ENCODE peak calls at places on chromosomes 12 and 14, in ten cellular contexts. One of them, this sample, is unnamed.

GRCh38 chr12:51959211-51959610 is 7.7 kb downstream of the ACVR1B start:
- DNase-seq in HCT116: no peak
- DNase-seq in Calu3: no peak
- DNase-seq in cardiac muscle cell: peak; percentile 53
- DNase-seq in heart right ventricle: no peak
- DNase-seq in choroid plexus epithelial cell: peak; percentile 54
- DNase-seq in neural crest cell: no peak
- DNase-seq in GM10248: no peak
- DNase-seq in gastrocnemius medialis: peak; percentile 33
- DNase-seq in mammary epithelial cell: no peak
- DNase-seq in this sample: no peak

GRCh38 chr14:62002636-62003035 is 240.4 kb downstream of the SNAPC1 start:
- DNase-seq in neural crest cell: no peak
- DNase-seq in choroid plexus epithelial cell: peak; percentile 4
- DNase-seq in HCT116: no peak
- DNase-seq in cardiac muscle cell: no peak
- DNase-seq in heart right ventricle: no peak
- DNase-seq in gastrocnemius medialis: no peak
- DNase-seq in Calu3: no peak
- DNase-seq in mammary epithelial cell: peak; percentile 86
- DNase-seq in GM10248: no peak
- DNase-seq in this sample: no peak

GRCh38 chr12:96774501-96775256 is 132.4 kb upstream of the NEDD1 start:
- DNase-seq in cardiac muscle cell: no peak
- DNase-seq in neural crest cell: no peak
- DNase-seq in Calu3: no peak
- DNase-seq in gastrocnemius medialis: no peak
- DNase-seq in mammary epithelial cell: no peak
- DNase-seq in HCT116: no peak
- DNase-seq in choroid plexus epithelial cell: no peak
- DNase-seq in GM10248: no peak
- DNase-seq in heart right ventricle: no peak
- DNase-seq in this sample: no peak

GRCh38 chr12:132743831-132744230 is 17.8 kb downstream of the ANKLE2 start:
- DNase-seq in cardiac muscle cell: no peak
- DNase-seq in heart right ventricle: no peak
- DNase-seq in Calu3: no peak
- DNase-seq in gastrocnemius medialis: no peak
- DNase-seq in GM10248: no peak
- DNase-seq in choroid plexus epithelial cell: no peak
- DNase-seq in HCT116: no peak
- DNase-seq in neural crest cell: no peak
- DNase-seq in mammary epithelial cell: no peak
- DNase-seq in this sample: no peak

GRCh38 chr12:122147514-122148290 is 26.3 kb downstream of the IL31 start:
- DNase-seq in Calu3: no peak
- DNase-seq in gastrocnemius medialis: no peak
- DNase-seq in GM10248: no peak
- DNase-seq in cardiac muscle cell: no peak
- DNase-seq in choroid plexus epithelial cell: no peak
- DNase-seq in neural crest cell: no peak
- DNase-seq in HCT116: no peak
- DNase-seq in heart right ventricle: no peak
- DNase-seq in mammary epithelial cell: no peak
- DNase-seq in this sample: no peak

GRCh38 chr12:63132201-63132600 is 18.8 kb downstream of the AVPR1A start:
- DNase-seq in neural crest cell: no peak
- DNase-seq in gastrocnemius medialis: no peak
- DNase-seq in choroid plexus epithelial cell: no peak
- DNase-seq in mammary epithelial cell: no peak
- DNase-seq in Calu3: no peak
- DNase-seq in HCT116: no peak
- DNase-seq in heart right ventricle: no peak
- DNase-seq in GM10248: no peak
- DNase-seq in cardiac muscle cell: no peak
- DNase-seq in this sample: no peak

GRCh38 chr12:124730455-124730932 is 133.2 kb downstream of the SCARB1 start:
- DNase-seq in cardiac muscle cell: peak; percentile 91
- DNase-seq in gastrocnemius medialis: no peak
- DNase-seq in neural crest cell: no peak
- DNase-seq in GM10248: no peak
- DNase-seq in mammary epithelial cell: no peak
- DNase-seq in heart right ventricle: no peak
- DNase-seq in choroid plexus epithelial cell: peak; percentile 94
- DNase-seq in HCT116: no peak
- DNase-seq in Calu3: peak; percentile 68
- DNase-seq in this sample: no peak

GRCh38 chr14:32571995-32572866 is 243.1 kb downstream of the AKAP6 start:
- DNase-seq in HCT116: no peak
- DNase-seq in GM10248: no peak
- DNase-seq in Calu3: no peak
- DNase-seq in choroid plexus epithelial cell: no peak
- DNase-seq in neural crest cell: no peak
- DNase-seq in cardiac muscle cell: no peak
- DNase-seq in heart right ventricle: no peak
- DNase-seq in mammary epithelial cell: no peak
- DNase-seq in gastrocnemius medialis: no peak
- DNase-seq in this sample: no peak

GRCh38 chr14:70005281-70005805 is 126.1 kb downstream of the SMOC1 start:
- DNase-seq in heart right ventricle: no peak
- DNase-seq in mammary epithelial cell: no peak
- DNase-seq in neural crest cell: no peak
- DNase-seq in GM10248: no peak
- DNase-seq in HCT116: no peak
- DNase-seq in Calu3: peak; percentile 38
- DNase-seq in gastrocnemius medialis: no peak
- DNase-seq in choroid plexus epithelial cell: no peak
- DNase-seq in cardiac muscle cell: no peak
- DNase-seq in this sample: no peak

DNA sequence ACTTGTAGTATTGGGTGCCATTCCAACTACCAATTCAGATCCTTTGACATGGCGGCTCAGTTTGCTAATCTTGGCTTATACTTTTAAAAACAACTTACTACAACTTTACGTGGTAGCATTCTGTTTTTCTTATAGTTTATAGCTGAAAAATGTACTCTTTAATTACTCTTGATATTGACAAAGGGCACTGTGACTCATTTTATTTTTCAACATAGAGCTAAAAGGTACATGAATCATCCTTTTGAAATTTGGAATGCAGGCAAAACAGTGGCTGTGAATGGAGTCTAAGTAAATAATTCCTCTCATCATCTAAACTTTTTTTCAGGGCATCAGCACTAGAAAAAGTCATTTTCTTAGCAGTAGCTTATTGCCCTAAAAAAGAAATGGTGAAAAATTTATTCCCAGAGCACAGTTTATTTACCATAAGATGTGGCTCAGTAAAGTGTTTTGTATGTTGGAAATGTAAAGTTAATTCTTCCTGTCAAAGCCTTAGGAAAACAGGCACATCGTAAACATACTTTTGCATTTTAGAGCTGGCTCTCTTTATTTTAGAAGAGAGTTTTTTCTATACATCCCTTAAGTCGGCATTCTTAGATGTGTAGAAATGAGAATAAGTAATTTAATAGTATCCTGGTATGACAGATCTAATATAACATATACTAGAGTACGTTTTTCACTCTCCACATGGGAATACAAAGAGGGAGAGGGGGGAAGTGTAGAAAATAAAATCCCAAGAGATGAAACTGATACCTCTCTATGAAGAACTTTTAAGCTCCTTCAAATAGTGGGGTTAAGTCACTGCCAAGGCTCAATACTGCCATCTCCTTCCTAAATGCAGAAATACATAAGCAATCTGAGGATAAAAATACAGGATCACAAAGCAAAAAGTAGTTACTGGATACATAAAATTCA is 55.2 kb downstream of the SLC25A21 start:
- DNase-seq in Calu3: no peak
- DNase-seq in choroid plexus epithelial cell: peak; percentile 91
- DNase-seq in GM10248: no peak
- DNase-seq in heart right ventricle: no peak
- DNase-seq in mammary epithelial cell: peak; percentile 68
- DNase-seq in cardiac muscle cell: no peak
- DNase-seq in gastrocnemius medialis: no peak
- DNase-seq in HCT116: peak; percentile 6
- DNase-seq in neural crest cell: no peak
- DNase-seq in this sample: no peak
- TF ChIP-seq CTCF in Calu3: peak; percentile 20
- TF ChIP-seq CTCF in choroid plexus epithelial cell: peak; percentile 78
- TF ChIP-seq CTCF in GM10248: no peak
- TF ChIP-seq CTCF in heart right ventricle: no peak
- TF ChIP-seq CTCF in mammary epithelial cell: peak; percentile 70
- TF ChIP-seq CTCF in cardiac muscle cell: no peak
- TF ChIP-seq CTCF in gastrocnemius medialis: no peak
- TF ChIP-seq CTCF in HCT116: peak; percentile 36
- TF ChIP-seq CTCF in neural crest cell: no peak
- TF ChIP-seq CTCF in this sample: peak; percentile 43

GRCh38 chr12:126055521-126055920 is 990.3 kb downstream of the AACS start:
- DNase-seq in GM10248: no peak
- DNase-seq in mammary epithelial cell: no peak
- DNase-seq in HCT116: no peak
- DNase-seq in neural crest cell: no peak
- DNase-seq in gastrocnemius medialis: no peak
- DNase-seq in heart right ventricle: no peak
- DNase-seq in Calu3: no peak
- DNase-seq in choroid plexus epithelial cell: no peak
- DNase-seq in cardiac muscle cell: no peak
- DNase-seq in this sample: peak; percentile 11

GRCh38 chr12:126051611-126052107 is 986.4 kb downstream of the AACS start:
- DNase-seq in mammary epithelial cell: peak; percentile 31
- DNase-seq in gastrocnemius medialis: no peak
- DNase-seq in neural crest cell: no peak
- DNase-seq in choroid plexus epithelial cell: no peak
- DNase-seq in HCT116: no peak
- DNase-seq in GM10248: no peak
- DNase-seq in heart right ventricle: no peak
- DNase-seq in Calu3: peak; percentile 74
- DNase-seq in cardiac muscle cell: peak; percentile 2
- DNase-seq in this sample: no peak
- TF ChIP-seq CTCF in mammary epithelial cell: peak; percentile 28
- TF ChIP-seq CTCF in gastrocnemius medialis: no peak
- TF ChIP-seq CTCF in neural crest cell: no peak
- TF ChIP-seq CTCF in choroid plexus epithelial cell: no peak
- TF ChIP-seq CTCF in HCT116: no peak
- TF ChIP-seq CTCF in GM10248: no peak
- TF ChIP-seq CTCF in heart right ventricle: no peak
- TF ChIP-seq CTCF in Calu3: peak; percentile 41
- TF ChIP-seq CTCF in cardiac muscle cell: no peak
- TF ChIP-seq CTCF in this sample: no peak

DNA sequence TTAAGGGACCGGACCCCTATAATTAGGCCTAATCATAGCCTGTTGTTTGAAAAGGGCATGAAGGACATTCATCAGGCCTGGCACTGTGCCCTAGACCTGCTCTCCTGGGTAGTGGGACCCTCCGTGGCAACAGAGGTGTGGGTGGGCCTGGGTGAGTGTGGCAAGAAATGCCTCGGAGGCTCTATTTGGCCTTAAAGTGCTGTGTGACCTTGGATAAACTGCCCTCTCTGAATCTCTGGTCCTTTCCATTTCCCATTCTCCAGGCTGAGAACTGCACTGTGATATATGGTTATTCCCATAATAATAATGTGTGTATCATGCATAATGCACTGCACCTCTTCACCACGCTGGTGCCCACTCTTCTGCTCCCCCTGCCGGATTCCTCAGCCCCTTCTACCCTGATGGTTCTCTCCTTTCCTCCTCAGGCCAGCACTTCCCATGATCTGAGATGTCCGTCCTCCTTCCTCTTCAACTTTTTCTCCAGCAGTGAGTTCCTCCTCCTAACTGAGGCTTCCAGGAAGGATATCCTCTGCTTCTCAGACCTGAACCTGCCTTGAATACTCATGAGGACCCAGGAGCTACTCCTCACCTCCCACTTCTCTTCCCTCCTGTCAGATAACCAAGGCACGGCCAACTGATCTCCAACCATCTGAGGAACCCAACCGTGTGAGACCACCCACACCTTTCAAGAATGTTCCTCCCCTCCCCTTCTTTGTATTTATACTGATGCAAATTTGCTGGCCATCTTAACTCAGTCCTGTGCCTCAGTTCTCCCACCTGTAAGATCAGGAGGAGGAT is 111.0 kb upstream of the PZP start:
- DNase-seq in heart right ventricle: no peak
- DNase-seq in GM10248: no peak
- DNase-seq in HCT116: no peak
- DNase-seq in Calu3: no peak
- DNase-seq in cardiac muscle cell: no peak
- DNase-seq in gastrocnemius medialis: no peak
- DNase-seq in choroid plexus epithelial cell: no peak
- DNase-seq in mammary epithelial cell: no peak
- DNase-seq in neural crest cell: no peak
- DNase-seq in this sample: no peak
- TF ChIP-seq CTCF in heart right ventricle: no peak
- TF ChIP-seq CTCF in GM10248: no peak
- TF ChIP-seq CTCF in HCT116: peak; percentile 6
- TF ChIP-seq CTCF in Calu3: no peak
- TF ChIP-seq CTCF in cardiac muscle cell: no peak
- TF ChIP-seq CTCF in gastrocnemius medialis: peak; percentile 13
- TF ChIP-seq CTCF in choroid plexus epithelial cell: no peak
- TF ChIP-seq CTCF in mammary epithelial cell: no peak
- TF ChIP-seq CTCF in neural crest cell: no peak
- TF ChIP-seq CTCF in this sample: no peak

GRCh38 chr12:109255377-109255776 is 53.7 kb downstream of the FOXN4 start:
- DNase-seq in heart right ventricle: no peak
- DNase-seq in Calu3: no peak
- DNase-seq in HCT116: no peak
- DNase-seq in choroid plexus epithelial cell: peak; percentile 65
- DNase-seq in gastrocnemius medialis: no peak
- DNase-seq in cardiac muscle cell: peak; percentile 79
- DNase-seq in mammary epithelial cell: no peak
- DNase-seq in GM10248: no peak
- DNase-seq in neural crest cell: no peak
- DNase-seq in this sample: no peak

GRCh38 chr12:109253913-109254544 is 55.1 kb downstream of the FOXN4 start:
- DNase-seq in neural crest cell: no peak
- DNase-seq in mammary epithelial cell: no peak
- DNase-seq in gastrocnemius medialis: no peak
- DNase-seq in cardiac muscle cell: no peak
- DNase-seq in heart right ventricle: no peak
- DNase-seq in HCT116: no peak
- DNase-seq in Calu3: no peak
- DNase-seq in GM10248: no peak
- DNase-seq in choroid plexus epithelial cell: no peak
- DNase-seq in this sample: no peak

GRCh38 chr12:109256011-109256410 is 53.1 kb downstream of the FOXN4 start:
- DNase-seq in neural crest cell: no peak
- DNase-seq in cardiac muscle cell: no peak
- DNase-seq in Calu3: no peak
- DNase-seq in choroid plexus epithelial cell: no peak
- DNase-seq in mammary epithelial cell: no peak
- DNase-seq in heart right ventricle: no peak
- DNase-seq in gastrocnemius medialis: no peak
- DNase-seq in HCT116: no peak
- DNase-seq in GM10248: no peak
- DNase-seq in this sample: no peak

GRCh38 chr12:109250523-109250922 is 58.6 kb downstream of the FOXN4 start:
- DNase-seq in neural crest cell: no peak
- DNase-seq in mammary epithelial cell: no peak
- DNase-seq in GM10248: no peak
- DNase-seq in choroid plexus epithelial cell: peak; percentile 14
- DNase-seq in heart right ventricle: no peak
- DNase-seq in HCT116: no peak
- DNase-seq in gastrocnemius medialis: no peak
- DNase-seq in Calu3: no peak
- DNase-seq in cardiac muscle cell: no peak
- DNase-seq in this sample: no peak

GRCh38 chr12:109252799-109253198 is 56.3 kb downstream of the FOXN4 start:
- DNase-seq in cardiac muscle cell: no peak
- DNase-seq in gastrocnemius medialis: no peak
- DNase-seq in HCT116: no peak
- DNase-seq in heart right ventricle: no peak
- DNase-seq in neural crest cell: no peak
- DNase-seq in mammary epithelial cell: no peak
- DNase-seq in choroid plexus epithelial cell: no peak
- DNase-seq in Calu3: no peak
- DNase-seq in GM10248: no peak
- DNase-seq in this sample: no peak
- TF ChIP-seq CTCF in cardiac muscle cell: no peak
- TF ChIP-seq CTCF in gastrocnemius medialis: no peak
- TF ChIP-seq CTCF in HCT116: no peak
- TF ChIP-seq CTCF in heart right ventricle: no peak
- TF ChIP-seq CTCF in neural crest cell: no peak
- TF ChIP-seq CTCF in mammary epithelial cell: no peak
- TF ChIP-seq CTCF in choroid plexus epithelial cell: no peak
- TF ChIP-seq CTCF in Calu3: no peak
- TF ChIP-seq CTCF in GM10248: no peak
- TF ChIP-seq CTCF in this sample: no peak